ENCODE peak calls at places on chromosomes 5 and 9, in nine cellular contexts. K, W, I, G, H, B, D, Y and S are unnamed samples.

GRCh38 chr5:11955386-11955785 is 51.1 kb upstream of the CTNND2 start:
- DNase-seq in K (no peak), W (no peak), I (no peak), G (no peak), H (no peak), B (no peak), D (no peak), Y (no peak), S (no peak)

GRCh38 chr5:147510885-147511284 is 1.0 kb upstream of the DPYSL3 start:
- DNase-seq in K (no peak), W (no peak), I (no peak), G (no peak), H (no peak), B (no peak), D (no peak), Y (no peak), S (no peak)

GRCh38 chr5:39624890-39625289 is 200.1 kb upstream of the DAB2 start:
- DNase-seq in K (no peak), W (no peak), I (no peak), G (no peak), H (no peak), B (no peak), D (no peak), Y (no peak), S (no peak)

GRCh38 chr9:109421034-109421700 is 76.9 kb downstream of the PTPN3 start:
- DNase-seq in K (no peak), W (no peak), I (no peak), G (no peak), H (no peak), B (no peak), D (no peak), Y (no peak), S (peak)

GRCh38 chr5:4511996-4512656 is 628.0 kb upstream of the ADAMTS16 start:
- DNase-seq in K (no peak), W (no peak), I (no peak), G (peak), H (no peak), B (no peak), D (no peak), Y (peak), S (peak)

GRCh38 chr9:4686584-4686983 is 7.2 kb downstream of the CDC37L1 start:
- DNase-seq in K (no peak), W (no peak), I (no peak), G (no peak), H (no peak), B (no peak), D (no peak), Y (no peak), S (no peak)

GRCh38 chr5:26641492-26641891 is 396.9 kb downstream of the CDH9 start:
- DNase-seq in K (no peak), W (no peak), I (no peak), G (no peak), H (no peak), B (no peak), D (no peak), Y (no peak), S (no peak)

GRCh38 chr5:136133416-136134383 is 1.1 kb downstream of the SMAD5 start:
- DNase-seq in K (peak), W (no peak), I (peak), G (peak), H (peak), B (no peak), D (no peak), Y (peak), S (peak)

GRCh38 chr5:147504001-147504400 is 5.9 kb downstream of the DPYSL3 start:
- DNase-seq in K (no peak), W (no peak), I (peak), G (no peak), H (no peak), B (no peak), D (no peak), Y (no peak), S (no peak)

GRCh38 chr9:2157277-2158105 is 142.3 kb downstream of the SMARCA2 start:
- DNase-seq in K (no peak), W (no peak), I (peak), G (peak), H (peak), B (peak), D (no peak), Y (peak), S (peak)

GRCh38 chr5:10632110-10632903 is 68.4 kb downstream of the ANKRD33B start:
- DNase-seq in K (no peak), W (no peak), I (no peak), G (no peak), H (no peak), B (peak), D (no peak), Y (no peak), S (peak)

GRCh38 chr5:77444356-77444755 is 47.8 kb downstream of the WDR41 start:
- DNase-seq in K (no peak), W (no peak), I (no peak), G (no peak), H (no peak), B (no peak), D (no peak), Y (no peak), S (no peak)

GRCh38 chr5:136521696-136522095 is 156.4 kb upstream of the TRPC7 start:
- DNase-seq in K (no peak), W (no peak), I (no peak), G (no peak), H (no peak), B (no peak), D (no peak), Y (no peak), S (no peak)

GRCh38 chr9:25964239-25964638 is 286.0 kb upstream of the TUSC1 start:
- DNase-seq in K (peak), W (no peak), I (no peak), G (peak), H (no peak), B (no peak), D (no peak), Y (peak), S (peak)

GRCh38 chr9:112112941-112113399 is 62.1 kb downstream of the SUSD1 start:
- DNase-seq in K (no peak), W (no peak), I (no peak), G (peak), H (peak), B (no peak), D (peak), Y (peak), S (peak)

GRCh38 chr5:74386571-74387334 is 253.8 kb downstream of the ENC1 start:
- DNase-seq in K (no peak), W (no peak), I (no peak), G (no peak), H (no peak), B (no peak), D (peak), Y (no peak), S (no peak)

GRCh38 chr5:58545912-58546311 is 37.0 kb upstream of the RAB3C start:
- DNase-seq in K (no peak), W (no peak), I (no peak), G (no peak), H (no peak), B (no peak), D (no peak), Y (no peak), S (peak)

GRCh38 chr9:114303977-114304376 is 18.9 kb upstream of the ORM1 start:
- DNase-seq in K (no peak), W (no peak), I (no peak), G (no peak), H (peak), B (peak), D (peak), Y (no peak), S (peak)

GRCh38 chr9:37998881-37999311 is 70.1 kb downstream of the SHB start:
- DNase-seq in K (no peak), W (no peak), I (no peak), G (no peak), H (no peak), B (no peak), D (no peak), Y (peak), S (peak)

GRCh38 chr5:10338996-10339903 is 14.2 kb upstream of the MARCHF6 start:
- DNase-seq in K (no peak), W (no peak), I (no peak), G (no peak), H (no peak), B (no peak), D (no peak), Y (no peak), S (no peak)

GRCh38 chr5:143147918-143148317 is 255.6 kb downstream of the NR3C1 start:
- DNase-seq in K (peak), W (no peak), I (peak), G (no peak), H (no peak), B (no peak), D (no peak), Y (no peak), S (no peak)

GRCh38 chr9:92538541-92538940 is 2.8 kb upstream of the ECM2 start:
- DNase-seq in K (no peak), W (no peak), I (no peak), G (no peak), H (no peak), B (no peak), D (no peak), Y (no peak), S (peak)

GRCh38 chr5:133147411-133147810 is 95.6 kb downstream of the HSPA4 start:
- DNase-seq in K (peak), W (no peak), I (no peak), G (no peak), H (no peak), B (no peak), D (peak), Y (peak), S (no peak)

GRCh38 chr5:132424167-132424935 is 54.8 kb downstream of the SLC22A5 start:
- DNase-seq in K (no peak), W (no peak), I (no peak), G (no peak), H (no peak), B (no peak), D (peak), Y (no peak), S (no peak)

GRCh38 chr5:28896949-28897348 is 1858.6 kb upstream of the CDH9 start:
- DNase-seq in K (no peak), W (no peak), I (no peak), G (no peak), H (no peak), B (no peak), D (no peak), Y (no peak), S (no peak)

GRCh38 chr9:109161471-109161870 is 5.6 kb downstream of the FRRS1L start:
- DNase-seq in K (no peak), W (no peak), I (no peak), G (no peak), H (no peak), B (no peak), D (no peak), Y (no peak), S (no peak)

GRCh38 chr5:85515588-85515987 is 1102.2 kb upstream of the COX7C start:
- DNase-seq in K (no peak), W (no peak), I (no peak), G (no peak), H (no peak), B (no peak), D (no peak), Y (no peak), S (no peak)

GRCh38 chr9:14347408-14348224 is 33.7 kb upstream of the NFIB start:
- DNase-seq in K (no peak), W (no peak), I (peak), G (peak), H (no peak), B (no peak), D (no peak), Y (peak), S (no peak)

GRCh38 chr9:95505676-95506437 is 10.9 kb downstream of the PTCH1 start:
- DNase-seq in K (peak), W (no peak), I (peak), G (peak), H (peak), B (no peak), D (no peak), Y (peak), S (peak)

GRCh38 chr9:117293199-117294114 is 121.4 kb downstream of the ASTN2 start:
- DNase-seq in K (no peak), W (no peak), I (no peak), G (no peak), H (peak), B (no peak), D (no peak), Y (no peak), S (no peak)

GRCh38 chr5:88674262-88675158 is 208.5 kb downstream of the MEF2C start:
- DNase-seq in K (no peak), W (no peak), I (no peak), G (no peak), H (no peak), B (peak), D (no peak), Y (peak), S (peak)

GRCh38 chr9:130451004-130451390 is 6.2 kb downstream of the ASS1 start:
- DNase-seq in K (no peak), W (no peak), I (no peak), G (no peak), H (no peak), B (no peak), D (no peak), Y (peak), S (no peak)

GRCh38 chr9:96874947-96875459 is 20.7 kb upstream of the ZNF782 start:
- DNase-seq in K (no peak), W (no peak), I (no peak), G (peak), H (peak), B (no peak), D (no peak), Y (peak), S (peak)

GRCh38 chr5:34789021-34789531 is 49.9 kb upstream of the TTC23L start:
- DNase-seq in K (no peak), W (no peak), I (peak), G (peak), H (no peak), B (no peak), D (peak), Y (peak), S (peak)

GRCh38 chr9:129125478-129125877 is 14.3 kb downstream of the PTPA start:
- DNase-seq in K (no peak), W (no peak), I (no peak), G (no peak), H (no peak), B (no peak), D (no peak), Y (no peak), S (peak)

GRCh38 chr9:129225815-129226214 is 47.8 kb upstream of the IER5L start:
- DNase-seq in K (peak), W (no peak), I (peak), G (peak), H (peak), B (peak), D (no peak), Y (peak), S (peak)

GRCh38 chr9:134026981-134027380 is 1.7 kb downstream of the BRD3OS start:
- DNase-seq in K (no peak), W (no peak), I (no peak), G (no peak), H (no peak), B (peak), D (no peak), Y (no peak), S (no peak)
- H3K4me3 ChIP-seq in K (no peak), W (no peak), I (no peak), G (no peak), H (no peak), B (no peak), D (no peak), Y (no peak), S (no peak)

DNA sequence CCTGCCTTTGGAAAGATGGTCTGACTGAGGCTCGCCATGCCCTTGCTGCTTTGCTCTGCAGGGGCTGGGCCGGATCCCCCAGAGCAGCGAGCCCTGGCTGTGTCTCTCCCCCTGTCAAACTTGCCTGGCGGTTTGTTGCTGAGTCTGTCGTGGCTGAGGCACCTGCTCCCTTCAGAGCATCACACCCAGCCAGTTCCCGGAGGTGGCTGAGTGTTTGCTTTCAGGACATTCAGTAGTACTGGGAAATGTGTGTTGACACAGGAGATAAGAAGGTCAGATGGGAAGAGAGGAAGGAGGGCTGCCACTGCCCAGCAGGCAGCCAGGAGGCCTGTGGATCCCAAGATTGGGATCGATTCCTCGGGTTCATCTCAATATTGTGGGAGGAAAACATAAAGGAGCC is 62.9 kb downstream of the GADD45G start:
- DNase-seq in K (no peak), W (no peak), I (no peak), G (peak), H (peak), B (no peak), D (no peak), Y (no peak), S (no peak)
- TF ChIP-seq POLR2A in K (no peak), W (no peak), I (no peak), G (no peak), H (no peak), B (no peak), D (no peak), Y (no peak), S (no peak)

DNA sequence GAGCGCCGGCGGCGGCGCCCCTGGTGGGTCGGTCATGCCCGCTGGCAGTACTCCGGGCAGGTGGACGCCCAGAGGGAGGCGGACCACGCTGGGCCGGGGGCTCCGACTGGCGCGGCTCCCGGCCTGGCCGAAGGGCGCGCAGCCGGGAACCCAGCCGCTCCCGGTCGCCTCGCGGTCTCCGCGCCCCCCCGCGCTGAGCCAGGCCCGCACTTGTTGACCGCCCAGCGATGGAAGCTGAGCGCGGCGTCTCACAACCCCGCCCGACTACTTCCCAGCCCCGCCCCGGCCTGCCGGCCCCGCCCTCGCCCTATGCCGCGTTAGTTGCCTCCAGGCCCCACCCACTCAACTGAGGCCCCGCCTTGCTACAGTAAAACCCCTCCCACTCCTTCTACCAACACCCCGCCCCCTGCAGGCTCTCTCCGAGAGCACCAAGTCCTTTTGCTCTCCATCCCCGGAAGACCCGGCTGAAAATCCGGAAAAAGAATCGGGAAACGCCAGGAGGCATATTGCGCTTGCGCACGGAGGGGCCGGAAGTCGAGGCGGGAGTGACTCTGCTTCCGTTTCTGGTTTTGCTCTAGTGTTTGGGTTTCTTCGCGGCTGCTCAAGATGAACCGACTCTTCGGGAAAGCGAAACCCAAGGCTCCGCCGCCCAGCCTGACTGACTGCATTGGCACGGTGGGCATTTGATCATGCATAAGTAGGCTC is at the start of the genes BAG1 and CHMP5:
- DNase-seq in K (peak), W (peak), I (peak), G (peak), H (peak), B (peak), D (peak), Y (peak), S (peak)
- TF ChIP-seq CTCF in K (peak), W (peak), I (peak), G (peak), H (no peak), B (peak), D (peak), Y (peak), S (peak)

GRCh38 chr9:120712539-120713031 is 1.7 kb downstream of the MEGF9 start:
- DNase-seq in K (no peak), W (no peak), I (no peak), G (no peak), H (no peak), B (no peak), D (no peak), Y (no peak), S (no peak)
- H3K4me3 ChIP-seq in K (peak), W (peak), I (no peak), G (peak), H (peak), B (peak), D (peak), Y (peak), S (peak)

GRCh38 chr5:138792181-138792808 is 39.1 kb downstream of the CTNNA1 start:
- DNase-seq in K (no peak), W (no peak), I (no peak), G (no peak), H (no peak), B (no peak), D (no peak), Y (no peak), S (no peak)
- TF ChIP-seq POLR2A in K (no peak), W (no peak), I (no peak), G (no peak), H (no peak), B (no peak), D (no peak), Y (no peak), S (no peak)

GRCh38 chr5:169847519-169847918 is 132.8 kb downstream of the INSYN2B start:
- DNase-seq in K (no peak), W (no peak), I (no peak), G (no peak), H (no peak), B (no peak), D (no peak), Y (no peak), S (no peak)

GRCh38 chr5:169848271-169848670 is 132.0 kb downstream of the INSYN2B start:
- DNase-seq in K (no peak), W (no peak), I (no peak), G (no peak), H (no peak), B (no peak), D (no peak), Y (no peak), S (no peak)

GRCh38 chr5:169848792-169849191 is 131.5 kb downstream of the INSYN2B start:
- DNase-seq in K (no peak), W (no peak), I (no peak), G (no peak), H (no peak), B (no peak), D (no peak), Y (no peak), S (no peak)

GRCh38 chr5:169850407-169850806 is 129.9 kb downstream of the INSYN2B start:
- DNase-seq in K (no peak), W (no peak), I (no peak), G (no peak), H (no peak), B (no peak), D (no peak), Y (no peak), S (peak)
- TF ChIP-seq CTCF in K (no peak), W (no peak), I (no peak), G (no peak), H (no peak), B (no peak), D (no peak), Y (no peak), S (no peak)